ENCODE peak calls at places on chromosome 2, in five cellular contexts. One of them, this sample, is unnamed.
A peak's percentile ranks its signal among the peaks of the same experiment; 100 is the strongest.

GRCh38 chr2:215366440-215367032 is 54.7 kb downstream of the ATIC start:
- DNase-seq in activated CD8-positive, alpha-beta memory T cell treated with anti-CD3 and anti-CD28 coated beads for 24 hours: no peak
- DNase-seq in MM.1S: no peak
- DNase-seq in activated CD4-positive, alpha-beta T cell treated with anti-CD3 and anti-CD28 coated beads, Interleukin-2, amount 50 U/mL, for 48 hours: no peak
- DNase-seq in NB4: no peak
- DNase-seq in this sample: no peak

GRCh38 chr2:85644909-85645308 is 23.1 kb downstream of the SFTPB start:
- DNase-seq in MM.1S: no peak
- DNase-seq in NB4: no peak
- DNase-seq in activated CD8-positive, alpha-beta memory T cell treated with anti-CD3 and anti-CD28 coated beads for 24 hours: no peak
- DNase-seq in activated CD4-positive, alpha-beta T cell treated with anti-CD3 and anti-CD28 coated beads, Interleukin-2, amount 50 U/mL, for 48 hours: no peak
- DNase-seq in this sample: no peak

GRCh38 chr2:182280128-182280527 is 146.7 kb downstream of the PDE1A start:
- DNase-seq in activated CD4-positive, alpha-beta T cell treated with anti-CD3 and anti-CD28 coated beads, Interleukin-2, amount 50 U/mL, for 48 hours: no peak
- DNase-seq in activated CD8-positive, alpha-beta memory T cell treated with anti-CD3 and anti-CD28 coated beads for 24 hours: no peak
- DNase-seq in NB4: no peak
- DNase-seq in MM.1S: no peak
- DNase-seq in this sample: peak; percentile 23

GRCh38 chr2:200102971-200103370 is 147.6 kb downstream of the MAIP1 start:
- DNase-seq in activated CD4-positive, alpha-beta T cell treated with anti-CD3 and anti-CD28 coated beads, Interleukin-2, amount 50 U/mL, for 48 hours: no peak
- DNase-seq in activated CD8-positive, alpha-beta memory T cell treated with anti-CD3 and anti-CD28 coated beads for 24 hours: no peak
- DNase-seq in MM.1S: no peak
- DNase-seq in NB4: no peak
- DNase-seq in this sample: no peak

GRCh38 chr2:113258748-113259147 is 20.0 kb downstream of the PAX8 start:
- DNase-seq in activated CD4-positive, alpha-beta T cell treated with anti-CD3 and anti-CD28 coated beads, Interleukin-2, amount 50 U/mL, for 48 hours: no peak
- DNase-seq in MM.1S: no peak
- DNase-seq in activated CD8-positive, alpha-beta memory T cell treated with anti-CD3 and anti-CD28 coated beads for 24 hours: no peak
- DNase-seq in NB4: no peak
- DNase-seq in this sample: no peak

GRCh38 chr2:64831134-64831976 is 157.8 kb upstream of the SLC1A4 start:
- DNase-seq in MM.1S: peak; percentile 86
- DNase-seq in activated CD8-positive, alpha-beta memory T cell treated with anti-CD3 and anti-CD28 coated beads for 24 hours: peak; percentile 94
- DNase-seq in NB4: peak; percentile 98
- DNase-seq in activated CD4-positive, alpha-beta T cell treated with anti-CD3 and anti-CD28 coated beads, Interleukin-2, amount 50 U/mL, for 48 hours: peak; percentile 92
- DNase-seq in this sample: peak; percentile 95

GRCh38 chr2:64645014-64645418 is 8.7 kb downstream of the SERTAD2 start:
- DNase-seq in MM.1S: peak; percentile 66
- DNase-seq in activated CD4-positive, alpha-beta T cell treated with anti-CD3 and anti-CD28 coated beads, Interleukin-2, amount 50 U/mL, for 48 hours: no peak
- DNase-seq in NB4: peak; percentile 94
- DNase-seq in activated CD8-positive, alpha-beta memory T cell treated with anti-CD3 and anti-CD28 coated beads for 24 hours: no peak
- DNase-seq in this sample: peak; percentile 73

GRCh38 chr2:10079192-10079930 is 850 bp downstream of the CYS1 start:
- DNase-seq in activated CD4-positive, alpha-beta T cell treated with anti-CD3 and anti-CD28 coated beads, Interleukin-2, amount 50 U/mL, for 48 hours: peak; percentile 13
- DNase-seq in MM.1S: no peak
- DNase-seq in activated CD8-positive, alpha-beta memory T cell treated with anti-CD3 and anti-CD28 coated beads for 24 hours: no peak
- DNase-seq in NB4: peak; percentile 52
- DNase-seq in this sample: peak; percentile 20

GRCh38 chr2:53768233-53768542 is 584 bp downstream of the CHAC2 start:
- DNase-seq in activated CD8-positive, alpha-beta memory T cell treated with anti-CD3 and anti-CD28 coated beads for 24 hours: no peak
- DNase-seq in NB4: peak; percentile 84
- DNase-seq in MM.1S: no peak
- DNase-seq in activated CD4-positive, alpha-beta T cell treated with anti-CD3 and anti-CD28 coated beads, Interleukin-2, amount 50 U/mL, for 48 hours: no peak
- DNase-seq in this sample: no peak

GRCh38 chr2:122019729-122020128 is 264.3 kb downstream of the TSN start:
- DNase-seq in MM.1S: no peak
- DNase-seq in activated CD8-positive, alpha-beta memory T cell treated with anti-CD3 and anti-CD28 coated beads for 24 hours: no peak
- DNase-seq in activated CD4-positive, alpha-beta T cell treated with anti-CD3 and anti-CD28 coated beads, Interleukin-2, amount 50 U/mL, for 48 hours: no peak
- DNase-seq in NB4: no peak
- DNase-seq in this sample: no peak

GRCh38 chr2:101999122-101999789 is 7.5 kb downstream of the IL1R2 start:
- DNase-seq in activated CD4-positive, alpha-beta T cell treated with anti-CD3 and anti-CD28 coated beads, Interleukin-2, amount 50 U/mL, for 48 hours: peak; percentile 41
- DNase-seq in NB4: peak; percentile 11
- DNase-seq in MM.1S: no peak
- DNase-seq in activated CD8-positive, alpha-beta memory T cell treated with anti-CD3 and anti-CD28 coated beads for 24 hours: no peak
- DNase-seq in this sample: no peak

GRCh38 chr2:84781942-84782716 is 98.8 kb downstream of the TRABD2A start:
- DNase-seq in activated CD8-positive, alpha-beta memory T cell treated with anti-CD3 and anti-CD28 coated beads for 24 hours: no peak
- DNase-seq in activated CD4-positive, alpha-beta T cell treated with anti-CD3 and anti-CD28 coated beads, Interleukin-2, amount 50 U/mL, for 48 hours: peak; percentile 38
- DNase-seq in MM.1S: no peak
- DNase-seq in NB4: no peak
- DNase-seq in this sample: no peak

GRCh38 chr2:7109558-7109935 is 192.3 kb downstream of the RNF144A start:
- DNase-seq in activated CD8-positive, alpha-beta memory T cell treated with anti-CD3 and anti-CD28 coated beads for 24 hours: peak; percentile 33
- DNase-seq in NB4: no peak
- DNase-seq in MM.1S: no peak
- DNase-seq in activated CD4-positive, alpha-beta T cell treated with anti-CD3 and anti-CD28 coated beads, Interleukin-2, amount 50 U/mL, for 48 hours: no peak
- DNase-seq in this sample: no peak

GRCh38 chr2:75186829-75187228 is 12.5 kb downstream of the TACR1 start:
- DNase-seq in activated CD4-positive, alpha-beta T cell treated with anti-CD3 and anti-CD28 coated beads, Interleukin-2, amount 50 U/mL, for 48 hours: no peak
- DNase-seq in NB4: no peak
- DNase-seq in MM.1S: no peak
- DNase-seq in activated CD8-positive, alpha-beta memory T cell treated with anti-CD3 and anti-CD28 coated beads for 24 hours: no peak
- DNase-seq in this sample: no peak

GRCh38 chr2:177325554-177325953 is 61.0 kb upstream of the NFE2L2 start:
- DNase-seq in MM.1S: no peak
- DNase-seq in NB4: no peak
- DNase-seq in activated CD4-positive, alpha-beta T cell treated with anti-CD3 and anti-CD28 coated beads, Interleukin-2, amount 50 U/mL, for 48 hours: no peak
- DNase-seq in activated CD8-positive, alpha-beta memory T cell treated with anti-CD3 and anti-CD28 coated beads for 24 hours: no peak
- DNase-seq in this sample: no peak

GRCh38 chr2:106876699-106877098 is 9.3 kb downstream of the ST6GAL2 start:
- DNase-seq in activated CD4-positive, alpha-beta T cell treated with anti-CD3 and anti-CD28 coated beads, Interleukin-2, amount 50 U/mL, for 48 hours: no peak
- DNase-seq in activated CD8-positive, alpha-beta memory T cell treated with anti-CD3 and anti-CD28 coated beads for 24 hours: no peak
- DNase-seq in MM.1S: no peak
- DNase-seq in NB4: no peak
- DNase-seq in this sample: no peak

GRCh38 chr2:33371304-33372090 is 105.0 kb upstream of the RASGRP3 start:
- DNase-seq in activated CD8-positive, alpha-beta memory T cell treated with anti-CD3 and anti-CD28 coated beads for 24 hours: no peak
- DNase-seq in activated CD4-positive, alpha-beta T cell treated with anti-CD3 and anti-CD28 coated beads, Interleukin-2, amount 50 U/mL, for 48 hours: no peak
- DNase-seq in MM.1S: no peak
- DNase-seq in NB4: no peak
- DNase-seq in this sample: no peak

GRCh38 chr2:235293060-235293459 is 200.8 kb upstream of the AGAP1 start:
- DNase-seq in NB4: no peak
- DNase-seq in activated CD8-positive, alpha-beta memory T cell treated with anti-CD3 and anti-CD28 coated beads for 24 hours: no peak
- DNase-seq in activated CD4-positive, alpha-beta T cell treated with anti-CD3 and anti-CD28 coated beads, Interleukin-2, amount 50 U/mL, for 48 hours: no peak
- DNase-seq in MM.1S: no peak
- DNase-seq in this sample: no peak

GRCh38 chr2:223528036-223528435 is 74.1 kb downstream of the SCG2 start:
- DNase-seq in NB4: no peak
- DNase-seq in MM.1S: no peak
- DNase-seq in activated CD8-positive, alpha-beta memory T cell treated with anti-CD3 and anti-CD28 coated beads for 24 hours: no peak
- DNase-seq in activated CD4-positive, alpha-beta T cell treated with anti-CD3 and anti-CD28 coated beads, Interleukin-2, amount 50 U/mL, for 48 hours: no peak
- DNase-seq in this sample: peak; percentile 33

GRCh38 chr2:39772086-39772811 is 6.8 kb downstream of the THUMPD2 start:
- DNase-seq in NB4: no peak
- DNase-seq in MM.1S: no peak
- DNase-seq in activated CD8-positive, alpha-beta memory T cell treated with anti-CD3 and anti-CD28 coated beads for 24 hours: no peak
- DNase-seq in activated CD4-positive, alpha-beta T cell treated with anti-CD3 and anti-CD28 coated beads, Interleukin-2, amount 50 U/mL, for 48 hours: no peak
- DNase-seq in this sample: peak; percentile 27

GRCh38 chr2:192390401-192390800 is 195.7 kb upstream of the TMEFF2 start:
- DNase-seq in activated CD8-positive, alpha-beta memory T cell treated with anti-CD3 and anti-CD28 coated beads for 24 hours: no peak
- DNase-seq in NB4: no peak
- DNase-seq in MM.1S: no peak
- DNase-seq in activated CD4-positive, alpha-beta T cell treated with anti-CD3 and anti-CD28 coated beads, Interleukin-2, amount 50 U/mL, for 48 hours: no peak
- DNase-seq in this sample: no peak

GRCh38 chr2:21330786-21331391 is 207.1 kb downstream of the TDRD15 start:
- DNase-seq in activated CD8-positive, alpha-beta memory T cell treated with anti-CD3 and anti-CD28 coated beads for 24 hours: no peak
- DNase-seq in MM.1S: no peak
- DNase-seq in activated CD4-positive, alpha-beta T cell treated with anti-CD3 and anti-CD28 coated beads, Interleukin-2, amount 50 U/mL, for 48 hours: no peak
- DNase-seq in NB4: peak; percentile 74
- DNase-seq in this sample: no peak

GRCh38 chr2:6975988-6976387 is 58.8 kb downstream of the RNF144A start:
- DNase-seq in activated CD8-positive, alpha-beta memory T cell treated with anti-CD3 and anti-CD28 coated beads for 24 hours: no peak
- DNase-seq in NB4: no peak
- DNase-seq in activated CD4-positive, alpha-beta T cell treated with anti-CD3 and anti-CD28 coated beads, Interleukin-2, amount 50 U/mL, for 48 hours: no peak
- DNase-seq in MM.1S: no peak
- DNase-seq in this sample: peak; percentile 73

GRCh38 chr2:240584486-240585031 is 2.0 kb upstream of the CAPN10 start:
- DNase-seq in activated CD8-positive, alpha-beta memory T cell treated with anti-CD3 and anti-CD28 coated beads for 24 hours: no peak
- DNase-seq in MM.1S: peak; percentile 97
- DNase-seq in activated CD4-positive, alpha-beta T cell treated with anti-CD3 and anti-CD28 coated beads, Interleukin-2, amount 50 U/mL, for 48 hours: no peak
- DNase-seq in NB4: peak; percentile 99
- DNase-seq in this sample: peak; percentile 72

GRCh38 chr2:240605867-240606743 is 19.2 kb upstream of the GPR35 start:
- DNase-seq in MM.1S: no peak
- DNase-seq in NB4: no peak
- DNase-seq in activated CD8-positive, alpha-beta memory T cell treated with anti-CD3 and anti-CD28 coated beads for 24 hours: no peak
- DNase-seq in activated CD4-positive, alpha-beta T cell treated with anti-CD3 and anti-CD28 coated beads, Interleukin-2, amount 50 U/mL, for 48 hours: no peak
- DNase-seq in this sample: no peak

GRCh38 chr2:204425821-204426220 is 119.5 kb upstream of the PARD3B start:
- DNase-seq in MM.1S: no peak
- DNase-seq in activated CD8-positive, alpha-beta memory T cell treated with anti-CD3 and anti-CD28 coated beads for 24 hours: no peak
- DNase-seq in NB4: no peak
- DNase-seq in activated CD4-positive, alpha-beta T cell treated with anti-CD3 and anti-CD28 coated beads, Interleukin-2, amount 50 U/mL, for 48 hours: no peak
- DNase-seq in this sample: peak; percentile 29

GRCh38 chr2:62817995-62818713 is 112.6 kb downstream of the EHBP1 start:
- DNase-seq in NB4: no peak
- DNase-seq in activated CD8-positive, alpha-beta memory T cell treated with anti-CD3 and anti-CD28 coated beads for 24 hours: no peak
- DNase-seq in activated CD4-positive, alpha-beta T cell treated with anti-CD3 and anti-CD28 coated beads, Interleukin-2, amount 50 U/mL, for 48 hours: no peak
- DNase-seq in MM.1S: no peak
- DNase-seq in this sample: no peak

GRCh38 chr2:187615364-187615763 is 61.1 kb upstream of the TFPI start:
- DNase-seq in activated CD8-positive, alpha-beta memory T cell treated with anti-CD3 and anti-CD28 coated beads for 24 hours: no peak
- DNase-seq in activated CD4-positive, alpha-beta T cell treated with anti-CD3 and anti-CD28 coated beads, Interleukin-2, amount 50 U/mL, for 48 hours: no peak
- DNase-seq in MM.1S: no peak
- DNase-seq in NB4: no peak
- DNase-seq in this sample: no peak

GRCh38 chr2:119545076-119545475 is 827 bp downstream of the CFAP221 start:
- DNase-seq in activated CD8-positive, alpha-beta memory T cell treated with anti-CD3 and anti-CD28 coated beads for 24 hours: no peak
- DNase-seq in MM.1S: no peak
- DNase-seq in NB4: no peak
- DNase-seq in activated CD4-positive, alpha-beta T cell treated with anti-CD3 and anti-CD28 coated beads, Interleukin-2, amount 50 U/mL, for 48 hours: no peak
- DNase-seq in this sample: no peak

GRCh38 chr2:121382744-121383143 is 97.7 kb upstream of the TFCP2L1 start:
- DNase-seq in MM.1S: no peak
- DNase-seq in activated CD4-positive, alpha-beta T cell treated with anti-CD3 and anti-CD28 coated beads, Interleukin-2, amount 50 U/mL, for 48 hours: no peak
- DNase-seq in NB4: no peak
- DNase-seq in activated CD8-positive, alpha-beta memory T cell treated with anti-CD3 and anti-CD28 coated beads for 24 hours: no peak
- DNase-seq in this sample: no peak